ENCODE peak calls at places on chromosome 13, in five cellular contexts. X is IMR-90, C is mesendoderm, Y is H9, P is mesenchymal stem cell. I is an unnamed sample.

GRCh38 chr13:27276188-27276587 is 5.6 kb downstream of the RASL11A start:
- DNase-seq in X (peak), C (no peak), Y (peak), P (no peak), I (no peak)

GRCh38 chr13:53285896-53286430 is 257.4 kb downstream of the OLFM4 start:
- DNase-seq in X (no peak), C (no peak), Y (no peak), P (no peak), I (no peak)

GRCh38 chr13:62846302-62846701 is 1430.7 kb upstream of the PCDH20 start:
- DNase-seq in X (peak), C (no peak), Y (no peak), P (no peak), I (no peak)

GRCh38 chr13:98158172-98158907 is 15.4 kb downstream of the FARP1 start:
- DNase-seq in X (no peak), C (no peak), Y (no peak), P (no peak), I (no peak)

GRCh38 chr13:68759617-68760016 is 1348.0 kb upstream of the ATXN8OS start:
- DNase-seq in X (no peak), C (peak), Y (no peak), P (no peak), I (no peak)

GRCh38 chr13:50668882-50669281 is 174.6 kb downstream of the DLEU7 start:
- DNase-seq in X (no peak), C (no peak), Y (no peak), P (no peak), I (no peak)

GRCh38 chr13:102870677-102871415 is 25.0 kb downstream of the ERCC5 start:
- DNase-seq in X (peak), C (peak), Y (peak), P (peak), I (peak)

GRCh38 chr13:74708629-74709028 is 574.4 kb upstream of the KLF12 start:
- DNase-seq in X (no peak), C (no peak), Y (no peak), P (no peak), I (no peak)

GRCh38 chr13:21557995-21558394 is 46.0 kb downstream of the MICU2 start:
- DNase-seq in X (no peak), C (peak), Y (peak), P (no peak), I (no peak)

GRCh38 chr13:54657588-54657987 is 1629.0 kb downstream of the OLFM4 start:
- DNase-seq in X (no peak), C (no peak), Y (no peak), P (no peak), I (no peak)

GRCh38 chr13:112346173-112346898 is 29.8 kb upstream of the SPACA7 start:
- DNase-seq in X (no peak), C (peak), Y (peak), P (no peak), I (no peak)

GRCh38 chr13:23509781-23510543 is 60.2 kb upstream of the TNFRSF19 start:
- DNase-seq in X (peak), C (no peak), Y (no peak), P (peak), I (no peak)

GRCh38 chr13:51278426-51279130 is 56.4 kb downstream of the FAM124A start:
- DNase-seq in X (no peak), C (no peak), Y (no peak), P (no peak), I (no peak)

GRCh38 chr13:74406439-74406838 is 272.2 kb upstream of the KLF12 start:
- DNase-seq in X (no peak), C (no peak), Y (no peak), P (no peak), I (no peak)

GRCh38 chr13:19153782-19154450 is 27.7 kb downstream of the TUBA3C start:
- DNase-seq in X (no peak), C (no peak), Y (no peak), P (no peak), I (no peak)

GRCh38 chr13:94993608-94994007 is 281.3 kb upstream of the SOX21 start:
- DNase-seq in X (no peak), C (no peak), Y (no peak), P (no peak), I (no peak)

GRCh38 chr13:33676700-33677048 is 141.3 kb upstream of the RFC3 start:
- DNase-seq in X (peak), C (peak), Y (no peak), P (peak), I (no peak)

GRCh38 chr13:113646376-113646775 is 11.6 kb downstream of the ATP4B start:
- DNase-seq in X (no peak), C (no peak), Y (no peak), P (no peak), I (no peak)

GRCh38 chr13:34435338-34435737 is 506.7 kb upstream of the NBEA start:
- DNase-seq in X (no peak), C (peak), Y (no peak), P (peak), I (no peak)

GRCh38 chr13:60351326-60351725 is 45.7 kb upstream of the TDRD3 start:
- DNase-seq in X (peak), C (no peak), Y (no peak), P (peak), I (no peak)

GRCh38 chr13:100794575-100794974 is 120.0 kb upstream of the TMTC4 start:
- DNase-seq in X (no peak), C (no peak), Y (no peak), P (no peak), I (no peak)

GRCh38 chr13:61246351-61246750 is 169.3 kb downstream of the PCDH20 start:
- DNase-seq in X (no peak), C (no peak), Y (no peak), P (no peak), I (peak)

GRCh38 chr13:21055511-21056045 is 5.8 kb downstream of the LATS2 start:
- DNase-seq in X (no peak), C (no peak), Y (no peak), P (no peak), I (no peak)

GRCh38 chr13:20006206-20006605 is 47.7 kb downstream of the ZMYM2 start:
- DNase-seq in X (peak), C (no peak), Y (no peak), P (peak), I (no peak)

GRCh38 chr13:40206241-40207109 is 460.0 kb downstream of the FOXO1 start:
- DNase-seq in X (peak), C (no peak), Y (no peak), P (no peak), I (no peak)

GRCh38 chr13:95608640-95609280 is 35.7 kb downstream of the DZIP1 start:
- DNase-seq in X (no peak), C (no peak), Y (no peak), P (peak), I (no peak)

GRCh38 chr13:76792680-76793334 is 93.4 kb downstream of the KCTD12 start:
- DNase-seq in X (peak), C (no peak), Y (no peak), P (peak), I (no peak)

GRCh38 chr13:23658929-23659541 is 88.8 kb downstream of the TNFRSF19 start:
- DNase-seq in X (no peak), C (no peak), Y (no peak), P (no peak), I (no peak)

GRCh38 chr13:76656496-76656895 is 229.7 kb downstream of the KCTD12 start:
- DNase-seq in X (no peak), C (no peak), Y (no peak), P (no peak), I (no peak)

GRCh38 chr13:100528353-100528752 is 60.2 kb downstream of the GGACT start:
- DNase-seq in X (no peak), C (no peak), Y (no peak), P (no peak), I (no peak)

GRCh38 chr13:108342369-108343289 is 73.1 kb downstream of the TNFSF13B start:
- DNase-seq in X (peak), C (peak), Y (no peak), P (peak), I (peak)

GRCh38 chr13:73341748-73342147 is 282.9 kb downstream of the KLF5 start:
- DNase-seq in X (peak), C (peak), Y (peak), P (peak), I (no peak)

GRCh38 chr13:46554971-46555370 is 2.0 kb downstream of the LRCH1 start:
- DNase-seq in X (peak), C (no peak), Y (no peak), P (peak), I (no peak)

GRCh38 chr13:46555722-46556121 is 2.8 kb downstream of the LRCH1 start:
- DNase-seq in X (no peak), C (no peak), Y (no peak), P (no peak), I (no peak)

GRCh38 chr13:46553521-46553885 is 533 bp downstream of the LRCH1 start:
- DNase-seq in X (no peak), C (peak), Y (no peak), P (no peak), I (no peak)

GRCh38 chr13:46552888-46553520 is at the start of gene LRCH1:
- DNase-seq in X (peak), C (peak), Y (peak), P (peak), I (peak)

GRCh38 chr13:46553886-46554855 is 1.2 kb downstream of the LRCH1 start:
- DNase-seq in X (peak), C (peak), Y (peak), P (peak), I (no peak)
- H3K4ac ChIP-seq in X (peak), C (peak), Y (no peak), P (peak), I (no peak)

DNA sequence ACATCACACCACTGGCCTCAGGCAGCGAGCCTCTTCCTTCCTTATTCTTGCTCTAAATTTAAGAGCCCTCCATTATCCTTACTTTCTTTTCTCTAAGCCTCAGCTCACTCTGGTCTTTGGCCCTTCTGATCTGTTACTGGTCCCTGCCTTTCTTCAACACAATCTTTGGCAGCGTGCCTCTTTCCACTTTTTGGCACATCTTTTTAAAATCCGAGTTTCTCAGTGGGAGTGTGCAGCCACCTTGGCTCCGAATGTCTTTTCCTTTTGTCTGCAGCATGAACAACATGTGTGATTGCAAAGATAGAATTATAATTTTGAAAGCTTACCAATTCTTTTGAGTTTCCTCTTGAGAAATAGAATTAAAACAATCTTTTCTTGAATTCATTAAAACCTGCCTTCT is 98.9 kb downstream of the FAM216B start:
- DNase-seq in X (no peak), C (no peak), Y (no peak), P (no peak), I (no peak)
- H3K18ac ChIP-seq in X (no peak), C (no peak), Y (no peak), P (no peak), I (no peak)

GRCh38 chr13:30792257-30793000 is 57.1 kb downstream of the ALOX5AP start:
- DNase-seq in X (peak), C (peak), Y (peak), P (peak), I (peak)
- H3K4ac ChIP-seq in X (peak), C (no peak), Y (no peak), P (peak), I (no peak)

DNA sequence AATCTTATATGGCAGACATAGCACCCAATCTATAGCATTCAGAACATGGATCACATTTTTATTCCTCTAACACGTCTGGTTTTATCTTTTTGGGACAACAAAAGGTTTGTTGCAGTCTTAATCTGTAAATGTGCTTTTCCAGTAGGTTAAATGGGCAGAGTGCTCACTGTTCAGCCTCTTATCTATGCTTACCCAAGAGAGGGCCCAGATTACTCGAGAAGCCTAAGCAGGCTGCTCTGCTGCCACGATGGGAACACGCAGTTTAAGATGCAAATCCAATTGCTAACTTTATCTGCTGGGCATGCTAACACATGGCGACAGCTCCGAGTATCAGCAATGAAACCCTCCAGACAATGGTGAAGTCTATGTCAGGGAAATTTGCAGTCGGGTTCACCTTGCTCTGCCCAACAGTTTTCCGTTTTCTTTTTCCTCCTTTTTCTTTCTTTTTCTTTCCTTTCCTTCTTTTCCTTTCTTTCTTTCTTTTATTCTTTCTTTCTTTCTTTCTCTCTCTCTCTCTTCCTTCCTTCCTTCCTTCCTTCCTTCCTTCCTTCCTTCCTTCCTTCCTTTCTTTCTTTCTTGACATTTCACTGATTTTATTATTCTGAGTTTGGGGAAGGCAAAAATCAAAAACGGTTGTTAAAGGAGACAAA is 115.3 kb downstream of the RBM26 start:
- DNase-seq in X (no peak), C (peak), Y (no peak), P (no peak), I (no peak)
- H3K18ac ChIP-seq in X (no peak), C (no peak), Y (no peak), P (no peak), I (no peak)

DNA sequence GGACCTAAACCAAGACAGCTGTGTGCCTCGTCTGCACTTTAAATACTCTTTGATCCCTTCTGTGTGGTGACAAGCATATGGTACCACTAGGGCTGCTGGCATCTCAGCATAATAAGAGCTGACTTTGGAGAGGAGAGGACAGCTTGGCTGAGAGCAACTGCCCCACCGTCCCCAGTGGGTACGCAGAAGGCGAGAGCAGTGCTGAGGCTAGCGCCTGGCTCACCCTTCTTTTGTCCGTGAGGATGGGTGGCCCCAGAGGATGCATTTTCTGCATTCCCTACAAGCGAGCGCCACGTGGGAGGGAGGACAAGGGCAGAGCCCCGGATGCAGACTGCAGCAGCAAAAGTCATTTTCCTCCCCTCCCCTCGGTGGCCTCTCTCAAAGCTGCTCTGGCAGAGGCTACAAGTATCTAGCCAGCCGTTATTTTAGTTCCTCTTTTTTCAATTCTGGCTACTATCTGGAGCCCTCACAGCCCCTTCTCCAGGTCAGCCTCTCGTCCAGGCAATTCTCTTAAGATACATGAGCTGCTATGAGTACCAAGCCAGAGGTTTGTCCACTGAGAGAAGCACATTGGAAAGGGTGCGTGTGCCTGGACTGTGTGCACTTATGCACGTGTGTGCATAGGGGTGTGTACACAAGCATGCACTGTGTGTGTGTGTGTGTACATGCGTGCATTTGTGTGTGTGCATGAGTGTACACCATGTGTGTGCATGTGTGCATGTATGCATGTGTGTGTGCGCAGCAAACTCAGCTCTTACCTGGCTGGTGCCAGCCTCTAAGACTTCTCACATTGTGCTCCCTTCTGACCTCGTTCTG is 51.3 kb downstream of the RAB20 start:
- DNase-seq in X (peak), C (peak), Y (no peak), P (no peak), I (no peak)
- H3K4ac ChIP-seq in X (peak), C (no peak), Y (no peak), P (no peak), I (no peak)

I was measured in neuronal stem cell.